ENCODE peak calls at places on chromosome 21, in four cellular contexts. Z, M, B and P are unnamed samples.

GRCh38 chr21:36059823-36060158 is 535 bp downstream of the SETD4 start:
- DNase-seq in Z (peak), B (no peak), M (peak), P (peak)

GRCh38 chr21:33028759-33029511 is 3.2 kb downstream of the OLIG2 start:
- DNase-seq in Z (no peak), M (no peak), B (no peak), P (no peak)

GRCh38 chr21:43278359-43278758 is 109.6 kb downstream of the CRYAA start:
- DNase-seq in M (peak), B (no peak), Z (peak), P (no peak)

GRCh38 chr21:43816611-43817071 is 27.3 kb downstream of the RRP1 start:
- DNase-seq in M (peak), B (no peak), Z (peak), P (no peak)

GRCh38 chr21:27149034-27149433 is 182.1 kb upstream of the ADAMTS5 start:
- DNase-seq in B (no peak), M (no peak), Z (no peak), P (no peak)

GRCh38 chr21:30044447-30045064 is 104.8 kb upstream of the GRIK1 start:
- DNase-seq in M (no peak), Z (no peak), B (peak), P (no peak)

GRCh38 chr21:33070921-33071877 is 1.3 kb downstream of the OLIG1 start:
- DNase-seq in Z (no peak), M (no peak), B (peak), P (no peak)

GRCh38 chr21:28160378-28160777 is 832.3 kb downstream of the LTN1 start:
- DNase-seq in Z (no peak), B (no peak), M (peak), P (no peak)

GRCh38 chr21:38803075-38803474 is 2.7 kb upstream of the ETS2 start:
- DNase-seq in M (no peak), Z (no peak), B (no peak), P (no peak)

GRCh38 chr21:36698160-36699025 is 522 bp upstream of the SIM2 start:
- DNase-seq in B (no peak), M (no peak), Z (no peak), P (no peak)

GRCh38 chr21:37751268-37751975 is 164.8 kb downstream of the KCNJ6 start:
- DNase-seq in Z (no peak), M (no peak), B (no peak), P (no peak)

GRCh38 chr21:16695074-16695473 is 817.8 kb upstream of the CXADR start:
- DNase-seq in B (no peak), Z (no peak), M (no peak), P (no peak)

DNA sequence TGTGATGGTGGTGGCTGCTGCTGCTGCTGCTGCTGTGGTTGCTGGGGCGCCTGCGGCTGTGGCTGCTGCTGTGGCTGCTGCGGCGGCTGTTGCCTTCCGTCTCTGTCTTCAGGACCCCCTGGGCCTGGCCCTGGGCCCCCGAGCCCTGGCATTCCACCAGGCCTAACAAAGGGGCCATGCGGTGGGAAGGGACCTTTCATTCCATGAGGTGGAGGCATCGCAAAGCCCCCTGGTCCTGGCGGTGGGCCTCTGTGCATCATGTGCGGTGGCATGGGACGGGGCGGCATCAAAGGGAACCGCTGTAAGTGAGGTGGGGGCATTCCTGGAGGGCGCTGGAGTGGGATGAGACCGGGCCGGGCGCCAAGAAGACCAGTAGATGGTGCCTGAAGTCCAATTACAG is 12.4 kb downstream of the SOD1 start:
- DNase-seq in M (no peak), Z (no peak), B (no peak), P (no peak)
- TF ChIP-seq CTCF in M (no peak), Z (no peak), B (no peak), P (no peak)

GRCh38 chr21:46298083-46298412 is 11.9 kb downstream of the YBEY start:
- DNase-seq in M (no peak), B (no peak), Z (no peak), P (no peak)
- H3K4me3 ChIP-seq in M (peak), B (no peak), Z (peak), P (peak)

GRCh38 chr21:14785679-14786078 is 239.6 kb upstream of the SAMSN1 start:
- DNase-seq in B (no peak), M (no peak), Z (no peak), P (no peak)

DNA sequence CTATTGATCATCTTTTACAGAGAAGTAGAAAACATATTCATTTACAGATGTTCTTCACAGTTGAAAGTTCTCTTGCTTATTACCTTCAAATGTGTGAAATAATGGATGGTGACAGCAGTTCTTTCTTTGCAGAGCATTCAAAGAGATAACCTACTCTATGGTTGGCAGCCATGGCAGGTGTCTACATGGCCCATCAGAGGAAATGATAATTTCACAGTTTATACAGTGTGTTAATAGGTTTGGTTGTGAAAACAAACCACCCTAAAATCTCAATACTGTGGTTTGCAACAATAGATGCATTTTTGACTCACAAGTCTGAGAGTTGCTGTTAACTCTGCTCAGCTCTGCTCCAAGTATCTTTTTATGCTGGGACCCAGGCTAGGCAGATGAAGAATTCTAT is 241.2 kb upstream of the SAMSN1 start:
- DNase-seq in Z (no peak), M (no peak), B (no peak), P (no peak)
- TF ChIP-seq CTCF in Z (no peak), M (no peak), B (no peak), P (no peak)

DNA sequence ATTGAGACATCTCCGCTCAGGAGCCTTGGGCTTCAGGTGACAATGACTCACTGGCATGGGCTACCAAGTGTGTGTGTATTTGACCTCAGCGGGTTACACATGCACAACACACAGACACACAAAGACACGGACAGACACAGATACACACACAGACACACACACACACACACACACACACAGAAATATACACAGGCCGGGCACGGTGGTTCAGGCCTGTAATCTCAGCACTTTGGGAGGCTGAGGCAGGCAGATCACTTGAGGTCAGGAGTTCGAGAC is 58.1 kb upstream of the ABCG1 start:
- DNase-seq in Z (no peak), M (no peak), B (no peak), P (no peak)
- H3K4me3 ChIP-seq in Z (no peak), M (no peak), B (no peak), P (no peak)